ENCODE peak calls at places on chromosomes 5 and 9, in five cellular contexts. I is CD4-positive, alpha-beta memory T cell; C is A549; P is right lobe of liver; W is CD8-positive, alpha-beta memory T cell. D is an unnamed sample.

GRCh38 chr5:139951983-139952382 is 91.1 kb downstream of the NRG2 start:
- DNase-seq in I (no peak), C (no peak), P (no peak), W (no peak), D (no peak)

GRCh38 chr5:73591102-73591695 is 25.7 kb downstream of the UTP15 start:
- DNase-seq in I (peak), C (peak), P (no peak), W (peak), D (peak)

GRCh38 chr9:72952394-72952720 is 496 bp downstream of the ALDH1A1 start:
- DNase-seq in I (no peak), C (peak), P (no peak), W (no peak), D (no peak)

GRCh38 chr9:132547436-132547835 is 35.0 kb upstream of the BARHL1 start:
- DNase-seq in I (no peak), C (no peak), P (no peak), W (no peak), D (no peak)

GRCh38 chr5:159850192-159850573 is 66.1 kb upstream of the ADRA1B start:
- DNase-seq in I (no peak), C (no peak), P (no peak), W (no peak), D (peak)

GRCh38 chr9:123369296-123369695 is 13.3 kb downstream of the CRB2 start:
- DNase-seq in I (no peak), C (no peak), P (no peak), W (no peak), D (no peak)

GRCh38 chr9:123724211-123724831 is 205.6 kb downstream of the DENND1A start:
- DNase-seq in I (no peak), C (peak), P (no peak), W (no peak), D (no peak)

GRCh38 chr5:71483355-71483754 is 27.9 kb downstream of the BDP1 start:
- DNase-seq in I (no peak), C (peak), P (no peak), W (no peak), D (peak)

GRCh38 chr5:72441094-72441723 is 66.0 kb downstream of the ZNF366 start:
- DNase-seq in I (no peak), C (no peak), P (no peak), W (no peak), D (no peak)

GRCh38 chr5:180129291-180130190 is 58.0 kb upstream of the RNF130 start:
- DNase-seq in I (no peak), C (no peak), P (no peak), W (no peak), D (no peak)

GRCh38 chr5:132714456-132715307 is 22.7 kb downstream of the KIF3A start:
- DNase-seq in I (peak), C (peak), P (no peak), W (no peak), D (no peak)

GRCh38 chr5:137880313-137880712 is 8.9 kb upstream of the PKD2L2 start:
- DNase-seq in I (no peak), C (no peak), P (no peak), W (no peak), D (no peak)

GRCh38 chr5:110463116-110463515 is 263.4 kb downstream of the TMEM232 start:
- DNase-seq in I (no peak), C (no peak), P (no peak), W (no peak), D (no peak)

GRCh38 chr5:422323-423232 is 20.4 kb upstream of the EXOC3 start:
- DNase-seq in I (no peak), C (no peak), P (no peak), W (no peak), D (no peak)

GRCh38 chr5:113047733-113048652 is 71.4 kb downstream of the DCP2 start:
- DNase-seq in I (no peak), C (no peak), P (no peak), W (no peak), D (no peak)
- H3K4me3 ChIP-seq in I (no peak), C (no peak), P (no peak), W (no peak), D (no peak)

GRCh38 chr5:57509501-57510260 is 27.1 kb upstream of the ACTBL2 start:
- DNase-seq in I (no peak), C (no peak), P (no peak), W (no peak), D (no peak)

DNA sequence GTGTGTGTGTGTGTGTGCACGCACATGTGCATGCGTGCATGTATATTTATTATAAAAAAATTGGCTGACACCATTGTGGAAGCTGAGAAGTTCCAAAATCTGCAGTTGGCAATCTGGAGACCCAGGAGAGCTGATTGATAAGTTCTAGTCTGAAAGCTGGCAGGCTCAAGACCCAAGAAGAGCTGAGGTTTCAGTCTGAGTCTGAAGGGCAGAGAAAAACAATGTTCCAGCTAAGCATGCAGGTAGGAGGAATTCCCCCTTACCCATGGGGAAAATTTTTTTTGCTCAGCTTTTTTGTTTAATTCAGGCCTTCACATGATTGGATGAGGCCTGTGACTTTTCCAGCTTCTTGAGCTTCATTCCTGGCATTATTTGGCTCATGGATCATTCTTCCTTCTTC is 31.2 kb upstream of the ACTBL2 start:
- DNase-seq in I (no peak), C (no peak), P (no peak), W (no peak), D (no peak)
- H3K4me3 ChIP-seq in I (no peak), C (no peak), P (no peak), W (no peak), D (no peak)

GRCh38 chr5:172175263-172175719 is 12.7 kb downstream of the STK10 start:
- DNase-seq in I (peak), C (no peak), P (peak), W (peak), D (no peak)
- H3K4me3 ChIP-seq in I (peak), C (no peak), P (no peak), W (peak), D (no peak)

DNA sequence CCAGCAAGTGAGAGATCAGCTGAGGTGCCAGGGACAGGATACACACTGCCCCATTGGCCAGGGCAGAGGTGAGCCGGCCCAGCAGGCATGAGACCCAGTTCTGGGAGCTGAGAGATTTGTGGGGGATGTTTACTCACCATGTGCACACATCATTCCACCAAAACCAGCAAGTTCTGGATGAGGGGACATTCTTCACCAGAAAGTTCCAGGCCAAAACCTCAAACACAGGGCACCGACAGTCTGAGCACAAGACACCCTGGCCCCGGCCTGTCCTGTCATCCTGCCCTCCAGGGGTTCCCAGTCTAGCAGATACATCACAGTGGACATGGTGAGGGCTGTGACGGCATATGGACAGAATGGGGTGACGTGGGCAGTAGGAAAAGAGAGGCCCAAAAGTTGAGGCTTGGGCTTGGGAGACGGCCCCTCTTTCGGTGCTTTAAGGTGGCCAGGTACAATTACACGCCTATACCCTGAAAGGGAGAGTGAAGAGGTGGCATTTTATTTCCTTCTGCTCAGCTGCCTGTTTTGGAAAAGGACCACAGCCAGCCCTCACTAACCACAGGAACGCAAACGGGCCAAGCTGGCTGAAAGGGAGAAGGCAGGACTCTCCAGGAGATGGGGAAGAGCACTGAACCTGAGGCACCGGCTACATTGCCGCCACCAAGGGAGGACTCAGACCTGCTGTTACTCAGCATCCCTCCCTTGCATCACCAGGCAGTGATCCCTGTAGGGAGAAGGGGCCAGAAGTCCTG is 64.0 kb downstream of the SHB start:
- DNase-seq in I (no peak), C (no peak), P (no peak), W (no peak), D (no peak)
- H3K4me3 ChIP-seq in I (no peak), C (no peak), P (no peak), W (no peak), D (no peak)

GRCh38 chr9:121694582-121694981 is 43.1 kb downstream of the DAB2IP start:
- DNase-seq in I (no peak), C (no peak), P (no peak), W (no peak), D (no peak)
- H3K4me3 ChIP-seq in I (no peak), C (no peak), P (no peak), W (no peak), D (no peak)